ENCODE peak calls at places on chromosomes 2 and 18, in seven cellular contexts. One of them, this sample, is unnamed.

GRCh38 chr2:20178404-20179178 is 46.3 kb downstream of the SDC1 start:
- DNase-seq in hypothalamus: no peak
- DNase-seq in aorta: no peak
- DNase-seq in psoas muscle: no peak
- DNase-seq in cardiac muscle cell: no peak
- DNase-seq in RKO: no peak
- DNase-seq in HFF-Myc: no peak
- DNase-seq in this sample: peak

GRCh38 chr2:68196120-68196716 is 38.5 kb downstream of the PNO1 start:
- DNase-seq in hypothalamus: no peak
- DNase-seq in psoas muscle: no peak
- DNase-seq in aorta: no peak
- DNase-seq in cardiac muscle cell: no peak
- DNase-seq in RKO: peak
- DNase-seq in HFF-Myc: no peak
- DNase-seq in this sample: no peak

GRCh38 chr2:19677825-19678518 is 223.8 kb downstream of the TTC32 start:
- DNase-seq in hypothalamus: no peak
- DNase-seq in cardiac muscle cell: no peak
- DNase-seq in HFF-Myc: no peak
- DNase-seq in RKO: no peak
- DNase-seq in psoas muscle: peak
- DNase-seq in aorta: no peak
- DNase-seq in this sample: no peak

GRCh38 chr18:62294073-62294472 is 31.0 kb upstream of the TNFRSF11A start:
- DNase-seq in HFF-Myc: no peak
- DNase-seq in cardiac muscle cell: no peak
- DNase-seq in hypothalamus: no peak
- DNase-seq in RKO: no peak
- DNase-seq in aorta: no peak
- DNase-seq in psoas muscle: no peak
- DNase-seq in this sample: no peak

GRCh38 chr2:237196866-237197618 is 111.4 kb downstream of the COPS8 start:
- DNase-seq in hypothalamus: no peak
- DNase-seq in psoas muscle: no peak
- DNase-seq in RKO: no peak
- DNase-seq in aorta: no peak
- DNase-seq in HFF-Myc: peak
- DNase-seq in cardiac muscle cell: no peak
- DNase-seq in this sample: no peak

GRCh38 chr2:24210106-24210455 is 35.2 kb downstream of the FAM228A start:
- DNase-seq in HFF-Myc: no peak
- DNase-seq in psoas muscle: no peak
- DNase-seq in cardiac muscle cell: no peak
- DNase-seq in RKO: no peak
- DNase-seq in aorta: no peak
- DNase-seq in hypothalamus: no peak
- DNase-seq in this sample: no peak

GRCh38 chr2:24421668-24422067 is 61.3 kb upstream of the ITSN2 start:
- DNase-seq in hypothalamus: no peak
- DNase-seq in RKO: peak
- DNase-seq in HFF-Myc: peak
- DNase-seq in psoas muscle: peak
- DNase-seq in aorta: no peak
- DNase-seq in cardiac muscle cell: peak
- DNase-seq in this sample: peak

GRCh38 chr2:898319-898718 is 52.3 kb upstream of the SNTG2 start:
- DNase-seq in aorta: no peak
- DNase-seq in HFF-Myc: no peak
- DNase-seq in cardiac muscle cell: no peak
- DNase-seq in psoas muscle: no peak
- DNase-seq in hypothalamus: no peak
- DNase-seq in RKO: no peak
- DNase-seq in this sample: no peak

GRCh38 chr2:239150125-239151011 is 250.5 kb downstream of the HDAC4 start:
- DNase-seq in HFF-Myc: no peak
- DNase-seq in aorta: peak
- DNase-seq in psoas muscle: no peak
- DNase-seq in cardiac muscle cell: no peak
- DNase-seq in RKO: no peak
- DNase-seq in hypothalamus: no peak
- DNase-seq in this sample: peak

GRCh38 chr2:146572598-146572997 is 1272.2 kb upstream of the ACVR2A start:
- DNase-seq in hypothalamus: no peak
- DNase-seq in aorta: no peak
- DNase-seq in psoas muscle: no peak
- DNase-seq in cardiac muscle cell: peak
- DNase-seq in RKO: no peak
- DNase-seq in HFF-Myc: no peak
- DNase-seq in this sample: no peak

GRCh38 chr2:223176970-223177369 is 125.0 kb downstream of the KCNE4 start:
- DNase-seq in hypothalamus: no peak
- DNase-seq in RKO: no peak
- DNase-seq in cardiac muscle cell: no peak
- DNase-seq in HFF-Myc: no peak
- DNase-seq in aorta: no peak
- DNase-seq in psoas muscle: no peak
- DNase-seq in this sample: no peak

GRCh38 chr2:137952586-137953129 is 11.6 kb upstream of the HNMT start:
- DNase-seq in aorta: no peak
- DNase-seq in HFF-Myc: no peak
- DNase-seq in RKO: no peak
- DNase-seq in psoas muscle: no peak
- DNase-seq in hypothalamus: no peak
- DNase-seq in cardiac muscle cell: no peak
- DNase-seq in this sample: no peak

GRCh38 chr2:219701847-219702634 is 74.6 kb downstream of the SLC4A3 start:
- DNase-seq in aorta: peak
- DNase-seq in HFF-Myc: no peak
- DNase-seq in RKO: no peak
- DNase-seq in cardiac muscle cell: peak
- DNase-seq in psoas muscle: peak
- DNase-seq in hypothalamus: no peak
- DNase-seq in this sample: no peak

GRCh38 chr18:10101293-10101701 is 187.5 kb downstream of the VAPA start:
- DNase-seq in hypothalamus: no peak
- DNase-seq in RKO: no peak
- DNase-seq in aorta: peak
- DNase-seq in psoas muscle: peak
- DNase-seq in HFF-Myc: no peak
- DNase-seq in cardiac muscle cell: peak
- DNase-seq in this sample: no peak

GRCh38 chr2:75328156-75328555 is 128.8 kb upstream of the TACR1 start:
- DNase-seq in cardiac muscle cell: no peak
- DNase-seq in hypothalamus: no peak
- DNase-seq in HFF-Myc: no peak
- DNase-seq in RKO: no peak
- DNase-seq in psoas muscle: no peak
- DNase-seq in aorta: no peak
- DNase-seq in this sample: no peak

GRCh38 chr18:26307161-26307773 is 81.0 kb downstream of the TAF4B start:
- DNase-seq in RKO: peak
- DNase-seq in aorta: no peak
- DNase-seq in psoas muscle: no peak
- DNase-seq in HFF-Myc: peak
- DNase-seq in cardiac muscle cell: peak
- DNase-seq in hypothalamus: no peak
- DNase-seq in this sample: no peak

GRCh38 chr2:232999354-232999753 is 13.7 kb downstream of the NGEF start:
- DNase-seq in HFF-Myc: no peak
- DNase-seq in cardiac muscle cell: no peak
- DNase-seq in aorta: no peak
- DNase-seq in psoas muscle: no peak
- DNase-seq in RKO: no peak
- DNase-seq in hypothalamus: no peak
- DNase-seq in this sample: no peak

GRCh38 chr2:121735520-121736074 is 1.1 kb downstream of the NIFK start:
- DNase-seq in hypothalamus: no peak
- DNase-seq in RKO: peak
- DNase-seq in HFF-Myc: no peak
- DNase-seq in aorta: no peak
- DNase-seq in psoas muscle: no peak
- DNase-seq in cardiac muscle cell: peak
- DNase-seq in this sample: no peak

GRCh38 chr2:70471129-70471528 is 82.5 kb downstream of the TGFA start:
- DNase-seq in HFF-Myc: no peak
- DNase-seq in cardiac muscle cell: no peak
- DNase-seq in psoas muscle: no peak
- DNase-seq in aorta: peak
- DNase-seq in RKO: no peak
- DNase-seq in hypothalamus: no peak
- DNase-seq in this sample: no peak

GRCh38 chr2:72917138-72917874 is at the start of gene EMX1:
- DNase-seq in psoas muscle: peak
- DNase-seq in hypothalamus: no peak
- DNase-seq in RKO: no peak
- DNase-seq in aorta: no peak
- DNase-seq in HFF-Myc: no peak
- DNase-seq in cardiac muscle cell: no peak
- DNase-seq in this sample: no peak

GRCh38 chr2:37599688-37600525 is 71.5 kb downstream of the CDC42EP3 start:
- DNase-seq in HFF-Myc: no peak
- DNase-seq in aorta: no peak
- DNase-seq in psoas muscle: no peak
- DNase-seq in cardiac muscle cell: no peak
- DNase-seq in RKO: no peak
- DNase-seq in hypothalamus: no peak
- DNase-seq in this sample: no peak

GRCh38 chr2:39938035-39938835 is 159.2 kb upstream of the THUMPD2 start:
- DNase-seq in HFF-Myc: peak
- DNase-seq in psoas muscle: no peak
- DNase-seq in cardiac muscle cell: peak
- DNase-seq in RKO: no peak
- DNase-seq in aorta: no peak
- DNase-seq in hypothalamus: no peak
- DNase-seq in this sample: no peak

GRCh38 chr2:224175010-224175409 is 135.9 kb upstream of the SERPINE2 start:
- DNase-seq in cardiac muscle cell: no peak
- DNase-seq in HFF-Myc: no peak
- DNase-seq in hypothalamus: no peak
- DNase-seq in aorta: no peak
- DNase-seq in RKO: no peak
- DNase-seq in psoas muscle: no peak
- DNase-seq in this sample: no peak

GRCh38 chr18:44033144-44033543 is 647.5 kb upstream of the SETBP1 start:
- DNase-seq in HFF-Myc: no peak
- DNase-seq in psoas muscle: no peak
- DNase-seq in hypothalamus: no peak
- DNase-seq in cardiac muscle cell: no peak
- DNase-seq in aorta: no peak
- DNase-seq in RKO: no peak
- DNase-seq in this sample: no peak

GRCh38 chr2:197071213-197071612 is 144.7 kb upstream of the PGAP1 start:
- DNase-seq in RKO: no peak
- DNase-seq in psoas muscle: no peak
- DNase-seq in HFF-Myc: no peak
- DNase-seq in cardiac muscle cell: no peak
- DNase-seq in hypothalamus: no peak
- DNase-seq in aorta: no peak
- DNase-seq in this sample: no peak

GRCh38 chr18:62366992-62367391 is 41.9 kb downstream of the TNFRSF11A start:
- DNase-seq in HFF-Myc: no peak
- DNase-seq in psoas muscle: no peak
- DNase-seq in hypothalamus: no peak
- DNase-seq in cardiac muscle cell: no peak
- DNase-seq in RKO: no peak
- DNase-seq in aorta: no peak
- DNase-seq in this sample: no peak

GRCh38 chr2:88709117-88709739 is 17.8 kb downstream of the RPIA start:
- DNase-seq in cardiac muscle cell: peak
- DNase-seq in hypothalamus: no peak
- DNase-seq in RKO: no peak
- DNase-seq in aorta: no peak
- DNase-seq in psoas muscle: no peak
- DNase-seq in HFF-Myc: no peak
- DNase-seq in this sample: no peak

GRCh38 chr2:43193996-43194869 is 32.2 kb downstream of the ZFP36L2 start:
- DNase-seq in hypothalamus: no peak
- DNase-seq in aorta: no peak
- DNase-seq in cardiac muscle cell: no peak
- DNase-seq in psoas muscle: no peak
- DNase-seq in RKO: no peak
- DNase-seq in HFF-Myc: no peak
- DNase-seq in this sample: no peak

GRCh38 chr2:196927318-196928225 is 1.1 kb upstream of the PGAP1 start:
- DNase-seq in hypothalamus: peak
- DNase-seq in aorta: no peak
- DNase-seq in psoas muscle: no peak
- DNase-seq in RKO: peak
- DNase-seq in cardiac muscle cell: peak
- DNase-seq in HFF-Myc: no peak
- DNase-seq in this sample: no peak

GRCh38 chr2:37802106-37802791 is 122.8 kb upstream of the RMDN2 start:
- DNase-seq in cardiac muscle cell: peak
- DNase-seq in HFF-Myc: no peak
- DNase-seq in psoas muscle: no peak
- DNase-seq in RKO: no peak
- DNase-seq in aorta: no peak
- DNase-seq in hypothalamus: no peak
- DNase-seq in this sample: no peak

GRCh38 chr2:16623564-16624418 is 41.8 kb downstream of the CYRIA start:
- DNase-seq in psoas muscle: no peak
- DNase-seq in cardiac muscle cell: no peak
- DNase-seq in aorta: no peak
- DNase-seq in hypothalamus: no peak
- DNase-seq in HFF-Myc: no peak
- DNase-seq in RKO: no peak
- DNase-seq in this sample: no peak

GRCh38 chr2:67694464-67694863 is 297.3 kb downstream of the ETAA1 start:
- DNase-seq in RKO: no peak
- DNase-seq in cardiac muscle cell: no peak
- DNase-seq in hypothalamus: no peak
- DNase-seq in aorta: no peak
- DNase-seq in psoas muscle: no peak
- DNase-seq in HFF-Myc: no peak
- DNase-seq in this sample: no peak

GRCh38 chr2:190869721-190870120 is 10.9 kb upstream of the GLS start:
- DNase-seq in RKO: no peak
- DNase-seq in cardiac muscle cell: no peak
- DNase-seq in hypothalamus: no peak
- DNase-seq in psoas muscle: no peak
- DNase-seq in aorta: no peak
- DNase-seq in HFF-Myc: no peak
- DNase-seq in this sample: no peak

GRCh38 chr2:132798334-132798733 is 128.3 kb upstream of the LYPD1 start:
- DNase-seq in RKO: no peak
- DNase-seq in hypothalamus: no peak
- DNase-seq in HFF-Myc: no peak
- DNase-seq in cardiac muscle cell: no peak
- DNase-seq in aorta: no peak
- DNase-seq in psoas muscle: no peak
- DNase-seq in this sample: no peak

GRCh38 chr2:177338177-177338721 is 54.3 kb upstream of the AGPS start:
- DNase-seq in cardiac muscle cell: peak
- DNase-seq in psoas muscle: no peak
- DNase-seq in aorta: no peak
- DNase-seq in RKO: peak
- DNase-seq in hypothalamus: no peak
- DNase-seq in HFF-Myc: peak
- DNase-seq in this sample: no peak

This sample was measured in sciatic nerve.